ENCODE peak calls at places on chromosomes 11 and 22, in six cellular contexts. P, E, J, U, M and W are unnamed samples.

GRCh38 chr11:133576351-133576750 is 44.0 kb upstream of the OPCML start:
- DNase-seq in P (no peak), E (no peak), J (no peak), U (no peak), M (no peak), W (no peak)

GRCh38 chr11:44309483-44310197 is at the start of gene ALX4:
- DNase-seq in P (peak; percentile 66), E (no peak), J (no peak), U (no peak), M (peak; percentile 14), W (peak; percentile 35)

GRCh38 chr11:94049351-94049750 is 28.2 kb downstream of the HEPHL1 start:
- DNase-seq in P (no peak), E (no peak), J (no peak), U (no peak), M (no peak), W (no peak)

GRCh38 chr22:46650078-46650810 is 30.1 kb downstream of the GRAMD4 start:
- DNase-seq in P (no peak), E (no peak), J (no peak), U (no peak), M (no peak), W (no peak)

GRCh38 chr11:8250981-8251620 is 12.6 kb downstream of the LMO1 start:
- DNase-seq in P (no peak), E (no peak), J (no peak), U (no peak), M (no peak), W (no peak)

GRCh38 chr11:67272327-67273259 is 6.3 kb downstream of the GRK2 start:
- DNase-seq in P (no peak), E (no peak), J (no peak), U (no peak), M (no peak), W (no peak)

GRCh38 chr11:1235615-1236315 is 12.9 kb downstream of the MUC5B start:
- DNase-seq in P (no peak), E (no peak), J (no peak), U (no peak), M (no peak), W (no peak)

GRCh38 chr11:103529217-103529684 is 420.0 kb downstream of the DYNC2H1 start:
- DNase-seq in P (peak; percentile 95), E (no peak), J (no peak), U (no peak), M (no peak), W (no peak)

GRCh38 chr11:69135420-69136363 is 20.0 kb upstream of the SMIM38 start:
- DNase-seq in P (no peak), E (no peak), J (no peak), U (no peak), M (no peak), W (no peak)

GRCh38 chr22:31179345-31179744 is 19.4 kb downstream of the RNF185 start:
- DNase-seq in P (peak; percentile 59), E (no peak), J (no peak), U (no peak), M (no peak), W (no peak)

GRCh38 chr11:77207019-77207485 is 79.0 kb downstream of the MYO7A start:
- DNase-seq in P (no peak), E (no peak), J (no peak), U (no peak), M (no peak), W (no peak)

GRCh38 chr11:87493516-87493915 is 455.8 kb downstream of the TMEM135 start:
- DNase-seq in P (peak; percentile 67), E (no peak), J (no peak), U (no peak), M (no peak), W (no peak)

GRCh38 chr11:6640985-6641701 is 14.5 kb downstream of the DCHS1 start:
- DNase-seq in P (no peak), E (no peak), J (no peak), U (no peak), M (no peak), W (no peak)

GRCh38 chr11:99200720-99201119 is 180.0 kb downstream of the CNTN5 start:
- DNase-seq in P (no peak), E (no peak), J (no peak), U (no peak), M (no peak), W (no peak)

GRCh38 chr22:46737105-46737975 is 712 bp downstream of the CERK start:
- DNase-seq in P (peak; percentile 50), E (no peak), J (peak; percentile 40), U (peak; percentile 49), M (peak; percentile 57), W (peak; percentile 59)

GRCh38 chr22:48660795-48661740 is 1166.6 kb downstream of the BRD1 start:
- DNase-seq in P (no peak), E (no peak), J (no peak), U (no peak), M (no peak), W (no peak)

GRCh38 chr11:48108231-48109045 is 108.2 kb upstream of the OR4B1 start:
- DNase-seq in P (no peak), E (no peak), J (no peak), U (no peak), M (no peak), W (no peak)

GRCh38 chr22:38614331-38615122 is 41.7 kb downstream of the FAM227A start:
- DNase-seq in P (peak; percentile 14), E (no peak), J (no peak), U (no peak), M (no peak), W (no peak)

GRCh38 chr11:28133146-28133545 is 25.0 kb downstream of the METTL15 start:
- DNase-seq in P (peak; percentile 68), E (no peak), J (no peak), U (no peak), M (no peak), W (no peak)

GRCh38 chr11:106697058-106697457 is 321.2 kb downstream of the GUCY1A2 start:
- DNase-seq in P (peak; percentile 28), E (no peak), J (no peak), U (no peak), M (no peak), W (no peak)

GRCh38 chr11:67820079-67820478 is 145.7 kb upstream of the ALDH3B2 start:
- DNase-seq in P (no peak), E (no peak), J (no peak), U (no peak), M (no peak), W (no peak)

GRCh38 chr11:18721576-18722292 is 4.3 kb downstream of the IGSF22 start:
- DNase-seq in P (peak; percentile 60), E (no peak), J (no peak), U (peak; percentile 67), M (peak; percentile 36), W (peak; percentile 45)

GRCh38 chr11:65650547-65651338 is 12.0 kb downstream of the RELA start:
- DNase-seq in P (no peak), E (no peak), J (no peak), U (peak; percentile 51), M (no peak), W (no peak)

GRCh38 chr22:39472570-39473556 is 16.1 kb downstream of the MGAT3 start:
- DNase-seq in P (no peak), E (no peak), J (no peak), U (no peak), M (no peak), W (peak; percentile 27)

GRCh38 chr11:118592616-118593367 is 14.6 kb upstream of the PHLDB1 start:
- DNase-seq in P (no peak), E (no peak), J (no peak), U (no peak), M (no peak), W (no peak)

GRCh38 chr11:14258177-14258935 is 100.6 kb downstream of the RRAS2 start:
- DNase-seq in P (peak; percentile 65), E (no peak), J (no peak), U (no peak), M (no peak), W (no peak)

GRCh38 chr22:19998991-19999820 is 17.4 kb downstream of the ARVCF start:
- DNase-seq in P (no peak), E (no peak), J (no peak), U (no peak), M (no peak), W (no peak)

GRCh38 chr11:47056261-47056915 is 119.8 kb downstream of the CSTPP1 start:
- DNase-seq in P (peak; percentile 34), E (no peak), J (no peak), U (no peak), M (no peak), W (no peak)

GRCh38 chr22:38720350-38720749 is 14.6 kb downstream of the GTPBP1 start:
- DNase-seq in P (no peak), E (no peak), J (no peak), U (no peak), M (no peak), W (no peak)

GRCh38 chr11:124078591-124078990 is 36.7 kb upstream of the VWA5A start:
- DNase-seq in P (no peak), E (no peak), J (no peak), U (no peak), M (no peak), W (no peak)

GRCh38 chr22:25085930-25086901 is 113.4 kb upstream of the CRYBB3 start:
- DNase-seq in P (no peak), E (no peak), J (no peak), U (no peak), M (no peak), W (no peak)